ENCODE peak calls at places on chromosomes 2 and 18, in four cellular contexts. V, Z, Y and N are unnamed samples.

GRCh38 chr2:230129343-230129742 is 60.6 kb upstream of the SLC16A14 start:
- DNase-seq in V (no peak), Z (no peak), Y (no peak), N (no peak)

GRCh38 chr2:74690571-74690970 is 36.5 kb downstream of the SEMA4F start:
- DNase-seq in V (no peak), Z (peak), Y (no peak), N (no peak)

GRCh38 chr2:55048514-55048924 is 1.7 kb downstream of the RTN4 start:
- DNase-seq in V (no peak), Z (peak), Y (peak), N (no peak)

GRCh38 chr18:56955490-56955889 is 191.4 kb upstream of the BOD1L2 start:
- DNase-seq in V (no peak), Z (no peak), Y (no peak), N (no peak)

GRCh38 chr2:69966496-69966895 is 5.1 kb upstream of the ASPRV1 start:
- DNase-seq in V (no peak), Z (no peak), Y (no peak), N (no peak)

GRCh38 chr2:175834472-175834871 is 167.6 kb downstream of the LNPK start:
- DNase-seq in V (no peak), Z (no peak), Y (no peak), N (no peak)

GRCh38 chr2:46690825-46691224 is 211.5 kb downstream of the TMEM247 start:
- DNase-seq in V (no peak), Z (peak), Y (no peak), N (no peak)

GRCh38 chr2:26733343-26733742 is 30.7 kb upstream of the SLC35F6 start:
- DNase-seq in V (no peak), Z (no peak), Y (no peak), N (no peak)

GRCh38 chr2:150581717-150582472 is 94.4 kb upstream of the RND3 start:
- DNase-seq in V (no peak), Z (peak), Y (no peak), N (no peak)

GRCh38 chr2:157326683-157327082 is 1.1 kb upstream of the ERMN start:
- DNase-seq in V (no peak), Z (no peak), Y (no peak), N (peak)

GRCh38 chr2:233449921-233450853 is 95.9 kb downstream of the DGKD start:
- DNase-seq in V (no peak), Z (no peak), Y (no peak), N (no peak)

GRCh38 chr18:55384551-55385275 is 203.3 kb downstream of the TCF4 start:
- DNase-seq in V (no peak), Z (peak), Y (no peak), N (no peak)

GRCh38 chr2:129880309-129880708 is 99.2 kb upstream of the RAB6C start:
- DNase-seq in V (peak), Z (no peak), Y (no peak), N (no peak)

GRCh38 chr2:197973772-197974171 is 169.4 kb downstream of the PLCL1 start:
- DNase-seq in V (no peak), Z (no peak), Y (no peak), N (no peak)

GRCh38 chr2:54459037-54459441 is 2.9 kb downstream of the SPTBN1 start:
- DNase-seq in V (no peak), Z (peak), Y (no peak), N (no peak)

GRCh38 chr2:197813093-197813787 is 8.8 kb downstream of the PLCL1 start:
- DNase-seq in V (no peak), Z (peak), Y (no peak), N (no peak)

GRCh38 chr2:31319391-31320175 is 85.6 kb downstream of the EHD3 start:
- DNase-seq in V (no peak), Z (peak), Y (no peak), N (no peak)

GRCh38 chr2:44768438-44769236 is 172.9 kb upstream of the SIX3 start:
- DNase-seq in V (no peak), Z (no peak), Y (no peak), N (no peak)

GRCh38 chr18:3305933-3306332 is 44.0 kb downstream of the MYL12B start:
- DNase-seq in V (no peak), Z (peak), Y (peak), N (no peak)

GRCh38 chr2:133844214-133844892 is 276.1 kb upstream of the NCKAP5 start:
- DNase-seq in V (peak), Z (peak), Y (peak), N (peak)

GRCh38 chr2:230864605-230865323 is at the start of gene ITM2C:
- DNase-seq in V (peak), Z (peak), Y (peak), N (peak)

GRCh38 chr2:135815269-135815668 is 21.7 kb downstream of the LCT start:
- DNase-seq in V (no peak), Z (no peak), Y (no peak), N (no peak)

GRCh38 chr2:232982926-232983668 is 30.0 kb downstream of the NGEF start:
- DNase-seq in V (no peak), Z (no peak), Y (no peak), N (no peak)

GRCh38 chr18:9534844-9535243 is 59.5 kb downstream of the RALBP1 start:
- DNase-seq in V (no peak), Z (no peak), Y (no peak), N (no peak)

GRCh38 chr2:175282300-175282699 is 100.8 kb upstream of the ATP5MC3 start:
- DNase-seq in V (no peak), Z (peak), Y (no peak), N (no peak)

GRCh38 chr2:64105676-64106461 is 38.4 kb downstream of the PELI1 start:
- DNase-seq in V (no peak), Z (no peak), Y (no peak), N (no peak)

GRCh38 chr18:9743200-9744016 is 35.3 kb downstream of the RAB31 start:
- DNase-seq in V (peak), Z (peak), Y (no peak), N (peak)

GRCh38 chr2:140791802-140792201 is 1339.0 kb downstream of the LRP1B start:
- DNase-seq in V (no peak), Z (no peak), Y (no peak), N (no peak)

GRCh38 chr2:217077841-217078407 is 218.1 kb upstream of the TNP1 start:
- DNase-seq in V (no peak), Z (peak), Y (no peak), N (no peak)

GRCh38 chr2:200127852-200128251 is 172.5 kb downstream of the MAIP1 start:
- DNase-seq in V (no peak), Z (peak), Y (no peak), N (no peak)

GRCh38 chr2:61125798-61126197 is 36.2 kb upstream of the C2orf74 start:
- DNase-seq in V (no peak), Z (no peak), Y (no peak), N (no peak)

GRCh38 chr18:29430416-29430815 is 1253.5 kb upstream of the CDH2 start:
- DNase-seq in V (no peak), Z (peak), Y (no peak), N (no peak)

GRCh38 chr18:5626130-5626880 is 82.5 kb upstream of the EPB41L3 start:
- DNase-seq in V (no peak), Z (no peak), Y (no peak), N (no peak)

GRCh38 chr2:11406492-11407381 is 59.2 kb downstream of the E2F6 start:
- DNase-seq in V (no peak), Z (peak), Y (peak), N (no peak)

GRCh38 chr2:205352120-205352519 is 330.2 kb upstream of the NRP2 start:
- DNase-seq in V (no peak), Z (no peak), Y (no peak), N (no peak)

GRCh38 chr18:76350134-76351025 is 144.7 kb downstream of the ZNF516 start:
- DNase-seq in V (no peak), Z (no peak), Y (peak), N (no peak)

GRCh38 chr2:5111581-5111980 is 580.6 kb upstream of the SOX11 start:
- DNase-seq in V (no peak), Z (no peak), Y (no peak), N (no peak)

GRCh38 chr2:129165001-129165400 is 814.5 kb upstream of the RAB6C start:
- DNase-seq in V (no peak), Z (no peak), Y (no peak), N (no peak)

GRCh38 chr2:31263636-31264190 is 29.8 kb downstream of the EHD3 start:
- DNase-seq in V (no peak), Z (no peak), Y (no peak), N (no peak)

GRCh38 chr2:73080321-73081131 is 9.0 kb upstream of the SFXN5 start:
- DNase-seq in V (no peak), Z (no peak), Y (no peak), N (no peak)
- TF ChIP-seq CTCF in V (no peak), Z (no peak), Y (no peak), N (no peak)

DNA sequence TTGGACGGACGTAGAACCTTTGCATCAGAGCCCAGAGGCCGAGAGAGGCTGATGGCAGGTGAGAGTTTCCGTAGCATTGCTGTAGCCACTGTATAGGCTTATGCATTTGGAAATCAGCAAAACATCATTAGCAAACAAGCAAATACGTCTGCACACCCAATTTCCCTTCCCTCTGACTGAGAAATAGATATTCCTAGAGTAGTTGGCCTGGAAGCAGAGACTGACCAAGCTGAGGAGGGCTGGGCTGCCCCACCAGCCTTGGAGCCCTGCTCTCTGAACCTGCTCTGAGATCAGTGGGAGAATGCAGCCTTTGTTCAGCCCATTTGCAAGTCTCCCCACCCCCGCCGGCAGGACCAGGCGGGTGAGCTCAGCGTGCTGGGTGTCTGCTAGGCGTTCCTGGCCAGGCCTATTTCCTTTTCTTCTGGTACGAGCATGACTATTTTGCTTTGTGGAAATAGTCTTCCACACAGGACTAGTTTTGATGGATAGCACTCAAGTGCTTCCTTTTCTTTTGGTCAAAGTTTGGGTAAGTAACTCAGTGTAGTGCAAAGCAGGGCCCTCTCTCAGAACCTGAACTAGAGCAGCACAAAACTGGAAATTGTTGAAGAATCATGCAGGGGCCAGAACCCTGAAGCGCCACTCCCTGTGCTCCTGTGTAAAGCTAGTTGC is 21.9 kb upstream of the RNF149 start:
- DNase-seq in V (peak), Z (no peak), Y (no peak), N (peak)
- TF ChIP-seq POLR2A in V (no peak), Z (no peak), Y (no peak), N (no peak)

GRCh38 chr2:16034151-16034974 is 94.0 kb downstream of the MYCN start:
- DNase-seq in V (no peak), Z (no peak), Y (no peak), N (no peak)
- TF ChIP-seq CTCF in V (no peak), Z (no peak), Y (no peak), N (no peak)

DNA sequence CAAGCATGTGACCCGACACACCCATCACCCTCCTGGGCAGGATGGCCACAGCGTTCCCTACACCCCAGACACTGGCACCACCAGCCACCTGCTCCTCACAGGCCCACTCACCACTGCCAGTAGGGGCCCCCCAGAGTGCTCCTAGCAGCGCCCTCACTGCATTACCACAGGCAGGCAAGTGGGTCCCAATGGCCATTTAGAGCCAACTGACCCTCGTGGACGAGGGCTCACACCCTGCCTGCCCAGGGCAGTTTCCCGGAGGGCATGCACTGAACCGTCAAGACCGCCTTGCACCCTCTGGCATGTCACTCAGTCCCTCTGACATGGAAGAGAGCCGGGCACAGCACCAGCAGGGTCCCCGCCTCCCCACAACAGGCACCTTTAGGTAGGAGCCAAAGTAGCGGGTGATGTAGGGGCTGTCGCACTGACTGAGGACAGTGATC is 7.3 kb downstream of the STK25 start:
- DNase-seq in V (no peak), Z (no peak), Y (no peak), N (no peak)
- TF ChIP-seq POLR2A in V (no peak), Z (no peak), Y (no peak), N (no peak)

GRCh38 chr2:154375625-154376020 is 322.9 kb upstream of the KCNJ3 start:
- DNase-seq in V (no peak), Z (no peak), Y (no peak), N (no peak)
- TF ChIP-seq CTCF in V (no peak), Z (no peak), Y (no peak), N (peak)

GRCh38 chr2:186518291-186518690 is 32.2 kb downstream of the ZC3H15 start:
- DNase-seq in V (no peak), Z (no peak), Y (no peak), N (no peak)

GRCh38 chr2:186515376-186515775 is 29.3 kb downstream of the ZC3H15 start:
- DNase-seq in V (no peak), Z (no peak), Y (no peak), N (no peak)

GRCh38 chr2:186516396-186516795 is 30.3 kb downstream of the ZC3H15 start:
- DNase-seq in V (no peak), Z (no peak), Y (no peak), N (no peak)

GRCh38 chr2:186517090-186517489 is 31.0 kb downstream of the ZC3H15 start:
- DNase-seq in V (no peak), Z (no peak), Y (no peak), N (no peak)

GRCh38 chr2:186518945-186519344 is 32.9 kb downstream of the ZC3H15 start:
- DNase-seq in V (no peak), Z (peak), Y (no peak), N (no peak)
- TF ChIP-seq POLR2A in V (no peak), Z (no peak), Y (no peak), N (no peak)

GRCh38 chr2:219304223-219304622 is 5.0 kb downstream of the PTPRN start:
- DNase-seq in V (no peak), Z (no peak), Y (no peak), N (no peak)

GRCh38 chr2:219309278-219309677 is at the start of gene PTPRN:
- DNase-seq in V (no peak), Z (peak), Y (no peak), N (no peak)

GRCh38 chr2:219302412-219302968 is 6.7 kb downstream of the PTPRN start:
- DNase-seq in V (no peak), Z (no peak), Y (no peak), N (no peak)

GRCh38 chr2:219306047-219306446 is 3.2 kb downstream of the PTPRN start:
- DNase-seq in V (no peak), Z (no peak), Y (no peak), N (no peak)

DNA sequence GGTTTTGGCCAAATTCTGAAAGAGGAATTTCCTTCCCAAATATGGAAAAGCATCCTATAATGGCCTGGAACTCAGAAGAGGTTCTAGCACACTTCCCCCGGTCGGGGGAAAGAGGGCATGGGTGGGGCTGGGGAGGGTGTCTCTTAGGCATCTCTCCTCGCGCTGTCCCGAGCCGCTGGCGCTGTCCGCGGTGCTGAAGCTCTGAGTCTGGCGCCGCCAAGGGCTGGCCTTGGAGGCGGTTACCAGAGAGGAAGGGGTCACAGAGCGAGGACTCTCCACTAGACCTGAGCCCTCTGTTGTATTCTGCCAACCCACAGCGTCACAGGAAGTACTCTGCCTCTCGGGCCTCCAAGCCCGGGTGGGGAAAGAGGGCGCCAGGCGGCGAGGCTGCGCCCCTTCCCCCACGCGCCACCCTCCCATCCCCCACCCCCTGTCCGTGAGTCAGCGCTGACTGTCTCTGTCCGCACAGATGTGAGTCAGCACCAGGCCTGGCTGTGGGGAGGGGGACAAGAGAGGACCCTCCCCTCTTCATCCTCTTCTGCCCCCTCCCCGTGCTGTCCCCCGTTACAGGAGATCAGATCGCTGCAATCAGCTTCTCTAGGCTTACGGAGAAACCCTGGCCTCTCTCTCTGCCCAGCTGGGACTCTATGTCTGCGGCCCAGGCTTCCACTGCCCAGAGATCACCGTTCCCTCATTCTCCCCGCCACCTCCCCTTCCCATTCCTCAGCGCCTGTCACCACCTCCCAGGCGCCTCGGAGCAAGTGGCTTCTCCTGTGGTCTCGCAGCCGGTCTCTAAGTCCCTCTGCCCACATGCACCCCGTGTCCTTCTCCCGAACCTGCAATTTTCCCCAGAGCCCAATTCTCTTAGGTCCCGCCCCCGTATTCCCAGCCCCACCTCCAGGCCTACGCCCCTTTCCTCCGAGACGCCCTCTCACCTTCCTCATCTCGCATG is 783 bp downstream of the PTPRN start:
- DNase-seq in V (peak), Z (peak), Y (peak), N (peak)
- TF ChIP-seq CTCF in V (no peak), Z (no peak), Y (no peak), N (no peak)

GRCh38 chr2:227817940-227818568 is 4.4 kb downstream of the CCL20 start:
- DNase-seq in V (peak), Z (peak), Y (peak), N (peak)

GRCh38 chr2:227815066-227815465 is 1.4 kb downstream of the CCL20 start:
- DNase-seq in V (no peak), Z (no peak), Y (no peak), N (no peak)

GRCh38 chr2:227817336-227817735 is 3.7 kb downstream of the CCL20 start:
- DNase-seq in V (no peak), Z (no peak), Y (no peak), N (no peak)

GRCh38 chr2:227818569-227819397 is 5.1 kb downstream of the CCL20 start:
- DNase-seq in V (peak), Z (no peak), Y (no peak), N (no peak)

DNA sequence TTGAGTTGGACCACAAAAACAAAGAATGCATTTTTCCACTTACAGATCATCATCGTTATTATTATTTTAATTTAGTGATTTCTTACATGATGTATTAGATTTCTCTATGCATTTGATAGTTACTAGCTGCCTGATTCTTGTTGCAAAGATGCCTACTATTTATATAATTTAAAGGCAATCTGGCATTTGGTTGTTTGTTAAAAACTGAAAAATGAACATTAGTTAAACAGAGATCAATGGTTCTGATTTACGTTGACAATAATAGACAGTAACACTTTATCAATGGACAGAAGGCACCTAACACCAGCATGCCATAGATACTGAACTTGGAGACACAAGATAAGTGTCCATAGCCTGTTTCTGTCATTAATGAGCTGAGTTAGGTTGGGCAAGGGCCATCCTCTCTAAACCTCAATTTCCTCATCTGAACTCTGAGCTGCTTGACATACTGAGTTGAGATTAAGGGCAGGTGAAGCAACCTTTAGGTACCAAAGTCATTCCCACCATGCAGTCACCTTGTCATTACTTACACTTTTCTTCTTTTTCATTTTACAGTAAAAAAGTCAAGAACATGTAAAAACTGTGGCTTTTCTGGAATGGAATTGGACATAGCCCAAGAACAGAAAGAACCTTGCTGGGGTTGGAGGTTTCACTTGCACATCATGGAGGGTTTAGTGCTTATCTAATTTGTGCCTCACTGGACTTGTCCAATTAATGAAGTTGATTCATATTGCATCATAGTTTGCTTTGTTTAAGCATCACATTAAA is 3.0 kb downstream of the CCL20 start:
- DNase-seq in V (no peak), Z (peak), Y (no peak), N (no peak)
- TF ChIP-seq POLR2A in V (no peak), Z (no peak), Y (no peak), N (no peak)

DNA sequence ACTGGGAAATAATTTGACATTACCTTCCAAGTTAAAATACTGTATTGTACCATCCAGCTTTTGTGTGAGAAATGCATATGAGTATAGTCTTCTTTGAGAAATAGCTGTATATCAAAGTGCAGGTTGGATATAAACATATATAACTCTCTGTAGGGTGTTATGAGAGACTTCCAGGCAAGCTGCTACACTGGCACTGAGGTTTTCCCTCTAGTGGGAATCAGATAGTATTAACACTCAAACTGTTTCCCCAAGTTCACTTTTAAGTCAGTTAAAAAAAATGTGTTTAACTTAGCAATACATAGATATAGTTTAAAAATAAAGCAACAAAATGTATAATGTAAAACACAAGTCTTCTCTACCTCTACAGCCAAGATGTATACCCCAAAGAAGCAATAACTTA is 368.4 kb upstream of the SLC8A1 start:
- DNase-seq in V (no peak), Z (peak), Y (no peak), N (no peak)
- TF ChIP-seq CTCF in V (no peak), Z (no peak), Y (no peak), N (no peak)